ENCODE peak calls at places on chromosome 2, in nine cellular contexts. One of them, this sample, is unnamed.
A peak's percentile ranks its signal among the peaks of the same experiment; 100 is the strongest.

GRCh38 chr2:202172439-202173191 is 65.8 kb downstream of the SUMO1 start:
- DNase-seq in neural progenitor cell: no peak
- DNase-seq in HCT116: no peak
- DNase-seq in right atrium auricular region: no peak
- DNase-seq in fibroblast of lung: peak; percentile 42
- DNase-seq in pancreas: no peak
- DNase-seq in MM.1S: peak; percentile 16
- DNase-seq in heart left ventricle: no peak
- DNase-seq in transverse colon: no peak
- DNase-seq in this sample: peak; percentile 28

GRCh38 chr2:24675338-24675737 is 117.9 kb downstream of the PTRHD1 start:
- DNase-seq in neural progenitor cell: no peak
- DNase-seq in HCT116: no peak
- DNase-seq in right atrium auricular region: no peak
- DNase-seq in fibroblast of lung: no peak
- DNase-seq in pancreas: no peak
- DNase-seq in MM.1S: no peak
- DNase-seq in heart left ventricle: no peak
- DNase-seq in transverse colon: no peak
- DNase-seq in this sample: no peak

GRCh38 chr2:3631161-3631850 is 26.7 kb upstream of the ALLC start:
- DNase-seq in neural progenitor cell: no peak
- DNase-seq in HCT116: no peak
- DNase-seq in right atrium auricular region: no peak
- DNase-seq in fibroblast of lung: no peak
- DNase-seq in pancreas: no peak
- DNase-seq in MM.1S: no peak
- DNase-seq in heart left ventricle: peak; percentile 24
- DNase-seq in transverse colon: no peak
- DNase-seq in this sample: peak; percentile 52

GRCh38 chr2:36456227-36456788 is 100.7 kb downstream of the CRIM1 start:
- DNase-seq in neural progenitor cell: peak; percentile 7
- DNase-seq in HCT116: no peak
- DNase-seq in right atrium auricular region: peak; percentile 82
- DNase-seq in fibroblast of lung: peak; percentile 75
- DNase-seq in pancreas: peak; percentile 13
- DNase-seq in MM.1S: no peak
- DNase-seq in heart left ventricle: peak; percentile 89
- DNase-seq in transverse colon: peak; percentile 55
- DNase-seq in this sample: peak; percentile 83

GRCh38 chr2:190838492-190838910 is 42.1 kb upstream of the GLS start:
- DNase-seq in neural progenitor cell: no peak
- DNase-seq in HCT116: no peak
- DNase-seq in right atrium auricular region: no peak
- DNase-seq in fibroblast of lung: peak; percentile 96
- DNase-seq in pancreas: no peak
- DNase-seq in MM.1S: no peak
- DNase-seq in heart left ventricle: no peak
- DNase-seq in transverse colon: no peak
- DNase-seq in this sample: no peak

GRCh38 chr2:57313678-57314077 is 732.9 kb upstream of the VRK2 start:
- DNase-seq in neural progenitor cell: no peak
- DNase-seq in HCT116: no peak
- DNase-seq in right atrium auricular region: no peak
- DNase-seq in fibroblast of lung: no peak
- DNase-seq in pancreas: no peak
- DNase-seq in MM.1S: no peak
- DNase-seq in heart left ventricle: no peak
- DNase-seq in transverse colon: no peak
- DNase-seq in this sample: no peak

GRCh38 chr2:12057436-12058166 is 311.2 kb downstream of the LPIN1 start:
- DNase-seq in neural progenitor cell: no peak
- DNase-seq in HCT116: no peak
- DNase-seq in right atrium auricular region: no peak
- DNase-seq in fibroblast of lung: peak; percentile 61
- DNase-seq in pancreas: no peak
- DNase-seq in MM.1S: no peak
- DNase-seq in heart left ventricle: no peak
- DNase-seq in transverse colon: peak; percentile 41
- DNase-seq in this sample: no peak

GRCh38 chr2:129910446-129911362 is 68.8 kb upstream of the RAB6C start:
- DNase-seq in neural progenitor cell: no peak
- DNase-seq in HCT116: no peak
- DNase-seq in right atrium auricular region: peak; percentile 49
- DNase-seq in fibroblast of lung: no peak
- DNase-seq in pancreas: no peak
- DNase-seq in MM.1S: no peak
- DNase-seq in heart left ventricle: no peak
- DNase-seq in transverse colon: no peak
- DNase-seq in this sample: peak; percentile 62

GRCh38 chr2:219057709-219058540 is 2.8 kb downstream of the IHH start:
- DNase-seq in neural progenitor cell: peak; percentile 92
- DNase-seq in HCT116: peak; percentile 26
- DNase-seq in right atrium auricular region: peak; percentile 68
- DNase-seq in fibroblast of lung: peak; percentile 49
- DNase-seq in pancreas: peak; percentile 73
- DNase-seq in MM.1S: peak; percentile 75
- DNase-seq in heart left ventricle: peak; percentile 73
- DNase-seq in transverse colon: peak; percentile 86
- DNase-seq in this sample: peak; percentile 81

GRCh38 chr2:16258350-16258749 is 318.0 kb downstream of the MYCN start:
- DNase-seq in neural progenitor cell: peak; percentile 21
- DNase-seq in HCT116: no peak
- DNase-seq in right atrium auricular region: no peak
- DNase-seq in fibroblast of lung: no peak
- DNase-seq in pancreas: no peak
- DNase-seq in MM.1S: no peak
- DNase-seq in heart left ventricle: no peak
- DNase-seq in transverse colon: no peak
- DNase-seq in this sample: no peak

GRCh38 chr2:2178921-2179320 is 152.2 kb downstream of the MYT1L start:
- DNase-seq in neural progenitor cell: no peak
- DNase-seq in HCT116: no peak
- DNase-seq in right atrium auricular region: no peak
- DNase-seq in fibroblast of lung: no peak
- DNase-seq in pancreas: no peak
- DNase-seq in MM.1S: no peak
- DNase-seq in heart left ventricle: no peak
- DNase-seq in transverse colon: no peak
- DNase-seq in this sample: no peak

GRCh38 chr2:110993557-110994231 is 127.0 kb upstream of the BCL2L11 start:
- DNase-seq in neural progenitor cell: no peak
- DNase-seq in HCT116: no peak
- DNase-seq in right atrium auricular region: no peak
- DNase-seq in fibroblast of lung: peak; percentile 4
- DNase-seq in pancreas: no peak
- DNase-seq in MM.1S: no peak
- DNase-seq in heart left ventricle: no peak
- DNase-seq in transverse colon: no peak
- DNase-seq in this sample: no peak

GRCh38 chr2:65583061-65583460 is 150.7 kb upstream of the SPRED2 start:
- DNase-seq in neural progenitor cell: no peak
- DNase-seq in HCT116: no peak
- DNase-seq in right atrium auricular region: no peak
- DNase-seq in fibroblast of lung: no peak
- DNase-seq in pancreas: no peak
- DNase-seq in MM.1S: no peak
- DNase-seq in heart left ventricle: no peak
- DNase-seq in transverse colon: no peak
- DNase-seq in this sample: no peak

GRCh38 chr2:201644001-201644400 is 698 bp upstream of the TMEM237 start:
- DNase-seq in neural progenitor cell: peak; percentile 28
- DNase-seq in HCT116: no peak
- DNase-seq in right atrium auricular region: peak; percentile 67
- DNase-seq in fibroblast of lung: peak; percentile 63
- DNase-seq in pancreas: peak; percentile 7
- DNase-seq in MM.1S: no peak
- DNase-seq in heart left ventricle: no peak
- DNase-seq in transverse colon: no peak
- DNase-seq in this sample: no peak

GRCh38 chr2:239274391-239275001 is 126.3 kb downstream of the HDAC4 start:
- DNase-seq in neural progenitor cell: peak; percentile 72
- DNase-seq in HCT116: peak; percentile 58
- DNase-seq in right atrium auricular region: no peak
- DNase-seq in fibroblast of lung: peak; percentile 89
- DNase-seq in pancreas: no peak
- DNase-seq in MM.1S: no peak
- DNase-seq in heart left ventricle: peak; percentile 71
- DNase-seq in transverse colon: peak; percentile 36
- DNase-seq in this sample: peak; percentile 82

GRCh38 chr2:218691234-218691633 is 19.3 kb downstream of the STK36 start:
- DNase-seq in neural progenitor cell: no peak
- DNase-seq in HCT116: no peak
- DNase-seq in right atrium auricular region: no peak
- DNase-seq in fibroblast of lung: peak; percentile 73
- DNase-seq in pancreas: no peak
- DNase-seq in MM.1S: no peak
- DNase-seq in heart left ventricle: no peak
- DNase-seq in transverse colon: no peak
- DNase-seq in this sample: no peak

GRCh38 chr2:170563401-170563800 is 151.7 kb upstream of the SP5 start:
- DNase-seq in neural progenitor cell: no peak
- DNase-seq in HCT116: no peak
- DNase-seq in right atrium auricular region: no peak
- DNase-seq in fibroblast of lung: no peak
- DNase-seq in pancreas: no peak
- DNase-seq in MM.1S: no peak
- DNase-seq in heart left ventricle: no peak
- DNase-seq in transverse colon: no peak
- DNase-seq in this sample: no peak

GRCh38 chr2:170562928-170563327 is 152.2 kb upstream of the SP5 start:
- DNase-seq in neural progenitor cell: no peak
- DNase-seq in HCT116: no peak
- DNase-seq in right atrium auricular region: no peak
- DNase-seq in fibroblast of lung: no peak
- DNase-seq in pancreas: no peak
- DNase-seq in MM.1S: no peak
- DNase-seq in heart left ventricle: no peak
- DNase-seq in transverse colon: no peak
- DNase-seq in this sample: no peak

GRCh38 chr2:170567427-170567826 is 147.7 kb upstream of the SP5 start:
- DNase-seq in neural progenitor cell: no peak
- DNase-seq in HCT116: no peak
- DNase-seq in right atrium auricular region: no peak
- DNase-seq in fibroblast of lung: no peak
- DNase-seq in pancreas: no peak
- DNase-seq in MM.1S: no peak
- DNase-seq in heart left ventricle: no peak
- DNase-seq in transverse colon: no peak
- DNase-seq in this sample: no peak

GRCh38 chr2:170568511-170568910 is 146.6 kb upstream of the SP5 start:
- DNase-seq in neural progenitor cell: no peak
- DNase-seq in HCT116: no peak
- DNase-seq in right atrium auricular region: no peak
- DNase-seq in fibroblast of lung: no peak
- DNase-seq in pancreas: no peak
- DNase-seq in MM.1S: no peak
- DNase-seq in heart left ventricle: no peak
- DNase-seq in transverse colon: no peak
- DNase-seq in this sample: no peak

GRCh38 chr2:170566138-170566537 is 149.0 kb upstream of the SP5 start:
- DNase-seq in neural progenitor cell: no peak
- DNase-seq in HCT116: no peak
- DNase-seq in right atrium auricular region: no peak
- DNase-seq in fibroblast of lung: no peak
- DNase-seq in pancreas: no peak
- DNase-seq in MM.1S: no peak
- DNase-seq in heart left ventricle: no peak
- DNase-seq in transverse colon: no peak
- DNase-seq in this sample: no peak
- TF ChIP-seq CTCF in neural progenitor cell: no peak
- TF ChIP-seq CTCF in HCT116: no peak
- TF ChIP-seq CTCF in right atrium auricular region: no peak
- TF ChIP-seq CTCF in fibroblast of lung: no peak
- TF ChIP-seq CTCF in pancreas: no peak
- TF ChIP-seq CTCF in MM.1S: no peak
- TF ChIP-seq CTCF in heart left ventricle: no peak
- TF ChIP-seq CTCF in transverse colon: no peak
- TF ChIP-seq CTCF in this sample: no peak

GRCh38 chr2:193810533-193810932 is 1615.8 kb upstream of the TMEFF2 start:
- DNase-seq in neural progenitor cell: no peak
- DNase-seq in HCT116: no peak
- DNase-seq in right atrium auricular region: no peak
- DNase-seq in fibroblast of lung: peak; percentile 64
- DNase-seq in pancreas: no peak
- DNase-seq in MM.1S: peak; percentile 23
- DNase-seq in heart left ventricle: no peak
- DNase-seq in transverse colon: no peak
- DNase-seq in this sample: no peak
- H3K27ac ChIP-seq in neural progenitor cell: no peak overlapping the region
- H3K27ac ChIP-seq in HCT116: no peak overlapping the region
- H3K27ac ChIP-seq in right atrium auricular region: no peak overlapping the region
- H3K27ac ChIP-seq in fibroblast of lung: no peak overlapping the region
- H3K27ac ChIP-seq in pancreas: no peak overlapping the region
- H3K27ac ChIP-seq in MM.1S: no peak overlapping the region
- H3K27ac ChIP-seq in heart left ventricle: no peak overlapping the region
- H3K27ac ChIP-seq in transverse colon: no peak overlapping the region
- H3K27ac ChIP-seq in this sample: no peak overlapping the region

GRCh38 chr2:95276244-95276887 is 2.1 kb downstream of the PROM2 start:
- DNase-seq in neural progenitor cell: no peak
- DNase-seq in HCT116: no peak
- DNase-seq in right atrium auricular region: no peak
- DNase-seq in fibroblast of lung: no peak
- DNase-seq in pancreas: no peak
- DNase-seq in MM.1S: no peak
- DNase-seq in heart left ventricle: peak; percentile 15
- DNase-seq in transverse colon: no peak
- DNase-seq in this sample: no peak
- H3K4me3 ChIP-seq in neural progenitor cell: no peak overlapping the region
- H3K4me3 ChIP-seq in HCT116: no peak overlapping the region
- H3K4me3 ChIP-seq in right atrium auricular region: no peak overlapping the region
- H3K4me3 ChIP-seq in fibroblast of lung: no peak overlapping the region
- H3K4me3 ChIP-seq in pancreas: no peak overlapping the region
- H3K4me3 ChIP-seq in MM.1S: no peak overlapping the region
- H3K4me3 ChIP-seq in heart left ventricle: no peak overlapping the region
- H3K4me3 ChIP-seq in transverse colon: no peak overlapping the region
- H3K4me3 ChIP-seq in this sample: no peak overlapping the region

DNA sequence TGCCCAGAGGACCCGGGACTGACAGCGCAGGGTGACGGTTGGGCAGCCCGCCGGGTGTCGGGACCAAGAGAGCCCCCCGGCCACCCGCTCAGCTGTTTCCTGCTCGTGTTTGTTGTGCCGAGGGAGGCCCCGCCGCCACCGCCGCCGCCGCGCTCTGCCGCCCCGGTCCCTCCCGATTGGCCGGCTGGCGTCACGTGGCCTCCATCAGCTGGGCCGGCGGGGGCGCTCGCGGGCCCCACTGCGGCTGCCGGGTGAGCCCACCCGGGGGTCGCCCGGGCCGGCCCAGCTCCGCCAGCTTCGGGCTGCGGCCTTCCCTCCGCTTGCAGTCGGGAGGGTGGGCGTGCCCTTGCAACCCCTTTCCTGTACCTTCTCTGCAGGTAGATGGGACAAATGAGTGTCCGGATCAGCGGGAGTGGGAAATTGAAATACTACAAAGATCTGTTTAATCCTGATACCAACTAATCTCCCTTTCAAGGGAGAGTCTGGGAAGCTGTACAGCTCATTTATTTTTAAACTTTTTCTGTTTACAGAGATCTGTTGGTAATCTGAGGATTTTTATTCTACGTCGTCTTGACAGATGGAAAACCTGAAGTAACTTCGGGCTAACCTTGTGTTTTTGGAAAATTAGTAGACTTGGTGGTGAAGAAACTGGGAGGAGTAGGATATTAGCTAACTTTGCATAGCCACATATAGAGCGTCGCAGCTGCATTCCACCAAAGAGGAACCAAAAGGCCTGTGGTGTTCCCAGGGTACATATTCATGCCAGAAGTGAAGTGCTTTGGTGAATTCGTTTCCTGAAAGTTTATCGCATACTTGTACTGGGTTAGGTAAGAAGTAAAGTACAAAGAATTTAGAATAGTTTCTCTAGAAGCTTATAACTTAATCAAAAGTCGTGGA is 1.2 kb downstream of the YPEL5 start:
- DNase-seq in neural progenitor cell: peak; percentile 91
- DNase-seq in HCT116: no peak
- DNase-seq in right atrium auricular region: peak; percentile 75
- DNase-seq in fibroblast of lung: peak; percentile 56
- DNase-seq in pancreas: peak; percentile 71
- DNase-seq in MM.1S: peak; percentile 68
- DNase-seq in heart left ventricle: peak; percentile 84
- DNase-seq in transverse colon: peak; percentile 85
- DNase-seq in this sample: peak; percentile 87
- TF ChIP-seq CTCF in neural progenitor cell: peak; percentile 53
- TF ChIP-seq CTCF in HCT116: peak; percentile 40
- TF ChIP-seq CTCF in right atrium auricular region: peak; percentile 62
- TF ChIP-seq CTCF in fibroblast of lung: no peak
- TF ChIP-seq CTCF in pancreas: no peak
- TF ChIP-seq CTCF in MM.1S: peak; percentile 39
- TF ChIP-seq CTCF in heart left ventricle: peak; percentile 59
- TF ChIP-seq CTCF in transverse colon: peak; percentile 44
- TF ChIP-seq CTCF in this sample: no peak